ENCODE peak calls at places on chromosomes 6 and 20, in six cellular contexts. One of them, this sample, is unnamed.
A peak's percentile ranks its signal among the peaks of the same experiment; 100 is the strongest.

GRCh38 chr6:158808918-158809678 is 10.1 kb downstream of the EZR start:
- ATAC-seq in GM12878: peak; percentile 69
- ATAC-seq in upper lobe of left lung: no peak
- ATAC-seq in K562: no peak
- ATAC-seq in HepG2: peak; percentile 79
- ATAC-seq in A549: no peak
- ATAC-seq in this sample: peak; percentile 78

GRCh38 chr20:20815711-20816455 is 103.4 kb upstream of the RALGAPA2 start:
- ATAC-seq in A549: no peak
- ATAC-seq in HepG2: no peak
- ATAC-seq in upper lobe of left lung: no peak
- ATAC-seq in K562: no peak
- ATAC-seq in GM12878: no peak
- ATAC-seq in this sample: no peak

GRCh38 chr6:22667855-22668254 is 98.5 kb downstream of the HDGFL1 start:
- ATAC-seq in upper lobe of left lung: no peak
- ATAC-seq in GM12878: no peak
- ATAC-seq in HepG2: no peak
- ATAC-seq in A549: no peak
- ATAC-seq in K562: no peak
- ATAC-seq in this sample: no peak

GRCh38 chr20:53738039-53738944 is 144.7 kb upstream of the ZNF217 start:
- ATAC-seq in GM12878: no peak
- ATAC-seq in upper lobe of left lung: peak; percentile 92
- ATAC-seq in K562: peak; percentile 73
- ATAC-seq in A549: peak; percentile 91
- ATAC-seq in HepG2: peak; percentile 90
- ATAC-seq in this sample: no peak

GRCh38 chr6:46288863-46289262 is 118.1 kb upstream of the ENPP5 start:
- ATAC-seq in K562: no peak
- ATAC-seq in upper lobe of left lung: no peak
- ATAC-seq in A549: no peak
- ATAC-seq in HepG2: no peak
- ATAC-seq in GM12878: no peak
- ATAC-seq in this sample: no peak

GRCh38 chr6:111864138-111865048 is 8.9 kb downstream of the FYN start:
- ATAC-seq in A549: no peak
- ATAC-seq in HepG2: no peak
- ATAC-seq in K562: no peak
- ATAC-seq in GM12878: peak; percentile 57
- ATAC-seq in upper lobe of left lung: no peak
- ATAC-seq in this sample: no peak

GRCh38 chr6:30857537-30857936 is 26.8 kb upstream of the DDR1 start:
- ATAC-seq in upper lobe of left lung: no peak
- ATAC-seq in GM12878: peak; percentile 54
- ATAC-seq in A549: no peak
- ATAC-seq in HepG2: peak; percentile 57
- ATAC-seq in K562: no peak
- ATAC-seq in this sample: no peak

GRCh38 chr6:40610229-40610628 is 23.1 kb upstream of the LRFN2 start:
- ATAC-seq in GM12878: no peak
- ATAC-seq in HepG2: no peak
- ATAC-seq in K562: no peak
- ATAC-seq in upper lobe of left lung: no peak
- ATAC-seq in A549: no peak
- ATAC-seq in this sample: no peak

GRCh38 chr6:27672113-27672799 is 199.4 kb upstream of the ZNF184 start:
- ATAC-seq in GM12878: peak; percentile 67
- ATAC-seq in K562: peak; percentile 72
- ATAC-seq in upper lobe of left lung: no peak
- ATAC-seq in A549: peak; percentile 82
- ATAC-seq in HepG2: peak; percentile 71
- ATAC-seq in this sample: no peak

DNA sequence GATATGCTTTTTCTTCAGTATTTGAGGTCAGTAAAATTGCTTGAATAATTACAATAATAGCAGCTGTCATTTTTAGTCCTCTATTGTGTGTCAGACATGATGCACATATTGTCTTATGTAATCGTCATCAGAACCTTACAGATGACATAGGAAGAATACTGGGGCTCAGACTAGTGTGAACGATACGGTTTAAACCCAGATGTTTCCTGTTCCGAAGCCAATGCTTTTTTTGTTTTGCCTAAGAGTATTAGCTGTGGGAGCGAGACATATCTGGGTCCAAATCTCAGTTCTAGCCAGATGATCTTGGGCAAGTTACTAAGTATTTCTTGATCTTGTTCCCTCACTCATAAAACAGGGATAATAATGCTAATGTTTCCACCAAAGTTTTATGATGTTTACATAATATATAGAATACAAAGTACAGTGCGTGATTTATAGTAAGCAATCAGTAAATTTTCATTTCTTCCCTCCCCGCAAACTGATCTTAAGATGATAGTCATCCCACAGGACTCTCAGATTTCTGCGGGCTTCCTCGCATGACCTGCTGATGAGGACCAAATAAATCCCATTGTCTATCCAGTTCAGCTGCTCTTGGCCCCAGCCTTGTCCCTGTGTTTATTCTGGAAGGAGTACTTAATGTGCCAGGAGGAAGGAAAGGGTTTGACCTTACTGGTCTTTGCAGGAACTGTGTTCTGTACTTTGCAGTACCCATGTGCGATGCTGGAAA is 98.2 kb downstream of the CAP2 start:
- ATAC-seq in A549: no peak
- ATAC-seq in GM12878: no peak
- ATAC-seq in K562: no peak
- ATAC-seq in upper lobe of left lung: peak; percentile 52
- ATAC-seq in HepG2: no peak
- ATAC-seq in this sample: peak; percentile 34
- TF ChIP-seq EP300 in A549: no peak
- TF ChIP-seq EP300 in GM12878: no peak
- TF ChIP-seq EP300 in K562: no peak
- TF ChIP-seq EP300 in upper lobe of left lung: peak; percentile 87
- TF ChIP-seq EP300 in HepG2: no peak
- TF ChIP-seq EP300 in this sample: no peak

GRCh38 chr6:85674604-85675003 is 31.9 kb upstream of the SYNCRIP start:
- ATAC-seq in GM12878: no peak
- ATAC-seq in HepG2: no peak
- ATAC-seq in K562: no peak
- ATAC-seq in A549: no peak
- ATAC-seq in upper lobe of left lung: no peak
- ATAC-seq in this sample: no peak

GRCh38 chr6:85673198-85674139 is 30.8 kb upstream of the SYNCRIP start:
- ATAC-seq in HepG2: peak; percentile 3
- ATAC-seq in GM12878: no peak
- ATAC-seq in upper lobe of left lung: no peak
- ATAC-seq in K562: peak; percentile 2
- ATAC-seq in A549: no peak
- ATAC-seq in this sample: no peak

GRCh38 chr6:85677243-85677956 is 34.7 kb upstream of the SYNCRIP start:
- ATAC-seq in GM12878: no peak
- ATAC-seq in upper lobe of left lung: no peak
- ATAC-seq in K562: no peak
- ATAC-seq in HepG2: no peak
- ATAC-seq in A549: no peak
- ATAC-seq in this sample: no peak

GRCh38 chr6:85676086-85676729 is 33.5 kb upstream of the SYNCRIP start:
- ATAC-seq in upper lobe of left lung: no peak
- ATAC-seq in HepG2: no peak
- ATAC-seq in GM12878: no peak
- ATAC-seq in K562: no peak
- ATAC-seq in A549: no peak
- ATAC-seq in this sample: no peak

DNA sequence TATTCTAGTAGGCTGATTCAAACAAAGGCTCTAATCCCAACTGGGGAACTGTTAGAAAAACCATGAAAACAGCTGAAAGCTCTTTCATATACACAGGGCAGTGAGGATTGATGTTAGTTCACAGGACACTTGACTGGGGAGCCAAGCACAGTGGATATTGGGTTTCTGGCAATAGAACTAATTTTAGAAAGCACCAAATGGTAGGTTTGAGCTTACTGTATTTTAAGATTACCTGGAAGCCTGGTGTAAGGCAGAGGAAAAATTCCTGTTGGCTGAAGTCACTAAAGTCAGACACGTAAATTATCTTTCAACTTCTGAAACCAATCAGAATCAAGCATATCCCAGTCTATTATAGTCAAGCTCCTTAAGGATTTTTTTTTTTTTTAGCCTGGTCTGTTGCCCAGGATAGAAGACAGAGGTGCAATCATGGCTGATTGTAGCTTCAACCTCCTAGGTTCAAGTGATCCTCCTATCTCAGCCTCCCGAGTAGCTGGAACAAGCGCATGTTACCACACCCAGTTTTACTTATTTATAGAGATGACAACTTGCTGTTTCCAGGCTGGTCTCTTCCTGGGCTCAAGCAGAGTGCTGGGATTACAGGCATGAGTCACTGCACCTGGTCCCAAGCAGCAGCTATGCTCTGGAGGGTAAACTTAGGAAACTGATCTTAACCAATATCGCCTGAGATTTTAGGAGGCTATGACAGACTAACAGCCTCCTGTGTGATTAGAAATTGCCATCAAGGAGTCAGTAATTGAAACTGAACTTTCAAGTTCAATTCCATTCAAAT is 32.5 kb upstream of the SYNCRIP start:
- ATAC-seq in K562: peak; percentile 1
- ATAC-seq in A549: no peak
- ATAC-seq in HepG2: no peak
- ATAC-seq in upper lobe of left lung: no peak
- ATAC-seq in GM12878: no peak
- ATAC-seq in this sample: no peak
- TF ChIP-seq POLR2A in K562: peak; percentile 61
- TF ChIP-seq POLR2A in A549: no peak
- TF ChIP-seq POLR2A in HepG2: peak; percentile 40
- TF ChIP-seq POLR2A in upper lobe of left lung: no peak
- TF ChIP-seq POLR2A in GM12878: peak; percentile 41
- TF ChIP-seq POLR2A in this sample: no peak

DNA sequence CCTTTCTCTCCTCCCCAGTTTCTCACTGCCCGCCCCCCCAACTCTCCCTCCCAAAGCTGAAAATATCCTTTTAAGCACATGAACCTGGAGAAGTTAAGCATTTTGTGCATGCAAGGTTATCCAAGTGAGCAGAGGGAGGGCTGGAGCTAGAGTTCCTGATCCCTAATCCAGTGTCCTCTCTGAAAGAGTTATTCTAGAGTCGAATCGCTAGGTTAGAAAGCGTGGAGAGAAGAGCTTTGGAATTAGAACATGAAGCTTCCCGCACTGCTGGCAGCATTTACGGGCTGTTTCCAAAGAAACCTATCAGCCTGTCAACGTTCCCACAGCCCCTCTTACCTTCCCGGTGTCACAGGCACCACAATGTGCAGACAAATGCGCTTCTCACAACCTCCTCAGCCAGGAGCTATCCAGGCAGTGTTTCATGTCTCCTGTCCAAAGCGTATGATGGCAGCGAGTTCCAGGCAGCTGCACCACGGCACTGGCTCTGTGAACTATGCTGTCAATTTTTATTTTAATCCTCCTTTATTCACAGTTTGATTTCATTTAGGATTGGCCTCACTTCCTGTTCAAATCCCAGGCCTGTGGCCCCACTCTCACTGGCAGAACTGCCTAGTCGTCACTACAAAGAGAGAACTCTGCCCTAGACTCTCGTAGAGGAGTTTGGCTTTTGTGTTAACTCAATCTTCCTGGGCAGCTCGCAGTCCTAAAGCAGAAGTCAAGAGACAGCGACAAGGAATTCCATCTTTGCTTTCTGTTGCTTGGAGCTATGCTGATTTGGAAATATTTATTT is 322.9 kb upstream of the SOX4 start:
- ATAC-seq in A549: no peak
- ATAC-seq in HepG2: peak; percentile 89
- ATAC-seq in upper lobe of left lung: no peak
- ATAC-seq in GM12878: no peak
- ATAC-seq in K562: peak; percentile 56
- ATAC-seq in this sample: no peak
- TF ChIP-seq EP300 in A549: no peak
- TF ChIP-seq EP300 in HepG2: no peak
- TF ChIP-seq EP300 in upper lobe of left lung: no peak
- TF ChIP-seq EP300 in GM12878: no peak
- TF ChIP-seq EP300 in K562: no peak
- TF ChIP-seq EP300 in this sample: no peak

GRCh38 chr20:34581341-34582189 is 23.0 kb downstream of the MAP1LC3A start:
- ATAC-seq in HepG2: no peak
- ATAC-seq in A549: no peak
- ATAC-seq in GM12878: peak; percentile 86
- ATAC-seq in upper lobe of left lung: peak; percentile 13
- ATAC-seq in K562: no peak
- ATAC-seq in this sample: peak; percentile 31
- TF ChIP-seq POLR2A in HepG2: no peak
- TF ChIP-seq POLR2A in A549: no peak
- TF ChIP-seq POLR2A in GM12878: no peak
- TF ChIP-seq POLR2A in upper lobe of left lung: no peak
- TF ChIP-seq POLR2A in K562: no peak
- TF ChIP-seq POLR2A in this sample: no peak

GRCh38 chr6:11392778-11393507 is 144.6 kb upstream of the TMEM170B start:
- ATAC-seq in K562: peak; percentile 69
- ATAC-seq in HepG2: peak; percentile 85
- ATAC-seq in A549: peak; percentile 43
- ATAC-seq in GM12878: no peak
- ATAC-seq in upper lobe of left lung: no peak
- ATAC-seq in this sample: no peak

GRCh38 chr6:11391934-11392777 is 145.4 kb upstream of the TMEM170B start:
- ATAC-seq in A549: no peak
- ATAC-seq in K562: no peak
- ATAC-seq in upper lobe of left lung: no peak
- ATAC-seq in GM12878: no peak
- ATAC-seq in HepG2: peak; percentile 77
- ATAC-seq in this sample: no peak

GRCh38 chr6:11388983-11389944 is 148.3 kb upstream of the TMEM170B start:
- ATAC-seq in upper lobe of left lung: no peak
- ATAC-seq in A549: no peak
- ATAC-seq in K562: no peak
- ATAC-seq in HepG2: no peak
- ATAC-seq in GM12878: no peak
- ATAC-seq in this sample: no peak

GRCh38 chr6:11387702-11388101 is 149.8 kb upstream of the TMEM170B start:
- ATAC-seq in HepG2: no peak
- ATAC-seq in upper lobe of left lung: no peak
- ATAC-seq in A549: no peak
- ATAC-seq in K562: no peak
- ATAC-seq in GM12878: peak; percentile 22
- ATAC-seq in this sample: no peak

GRCh38 chr6:11389977-11390376 is 147.6 kb upstream of the TMEM170B start:
- ATAC-seq in HepG2: no peak
- ATAC-seq in A549: no peak
- ATAC-seq in upper lobe of left lung: peak; percentile 94
- ATAC-seq in K562: no peak
- ATAC-seq in GM12878: no peak
- ATAC-seq in this sample: peak; percentile 71
- TF ChIP-seq EP300 in HepG2: no peak
- TF ChIP-seq EP300 in A549: no peak
- TF ChIP-seq EP300 in upper lobe of left lung: peak; percentile 95
- TF ChIP-seq EP300 in K562: no peak
- TF ChIP-seq EP300 in GM12878: no peak
- TF ChIP-seq EP300 in this sample: no peak

GRCh38 chr6:6164367-6164766 is 156.1 kb downstream of the F13A1 start:
- ATAC-seq in A549: no peak
- ATAC-seq in K562: no peak
- ATAC-seq in upper lobe of left lung: no peak
- ATAC-seq in GM12878: no peak
- ATAC-seq in HepG2: no peak
- ATAC-seq in this sample: no peak
- TF ChIP-seq POLR2A in A549: no peak
- TF ChIP-seq POLR2A in K562: no peak
- TF ChIP-seq POLR2A in upper lobe of left lung: no peak
- TF ChIP-seq POLR2A in GM12878: no peak
- TF ChIP-seq POLR2A in HepG2: no peak
- TF ChIP-seq POLR2A in this sample: no peak

GRCh38 chr6:170554086-170554887 is at the start of gene TBP:
- ATAC-seq in upper lobe of left lung: peak; percentile 99
- ATAC-seq in HepG2: peak; percentile 92
- ATAC-seq in A549: peak; percentile 96
- ATAC-seq in K562: peak; percentile 93
- ATAC-seq in GM12878: peak; percentile 95
- ATAC-seq in this sample: peak; percentile 97
- TF ChIP-seq EP300 in upper lobe of left lung: no peak
- TF ChIP-seq EP300 in HepG2: no peak
- TF ChIP-seq EP300 in A549: no peak
- TF ChIP-seq EP300 in K562: peak; percentile 63
- TF ChIP-seq EP300 in GM12878: no peak
- TF ChIP-seq EP300 in this sample: no peak

This sample was measured in gastroesophageal sphincter.